ENCODE peak calls at places on chromosomes 16 and 17, in seven cellular contexts. One of them, this sample, is unnamed.

GRCh38 chr17:28744104-28744801 is 442 bp downstream of the TRAF4 start:
- DNase-seq in HTR-8/SVneo: peak
- DNase-seq in T-helper 1 cell: peak
- DNase-seq in T-helper 9 cell: peak
- DNase-seq in stomach: peak
- DNase-seq in mammary epithelial cell: peak
- DNase-seq in naive thymus-derived CD4-positive, alpha-beta T cell: peak
- DNase-seq in this sample: peak

GRCh38 chr17:78805301-78805700 is 23.2 kb upstream of the CYTH1 start:
- DNase-seq in HTR-8/SVneo: no peak
- DNase-seq in T-helper 1 cell: peak
- DNase-seq in T-helper 9 cell: peak
- DNase-seq in stomach: peak
- DNase-seq in mammary epithelial cell: no peak
- DNase-seq in naive thymus-derived CD4-positive, alpha-beta T cell: no peak
- DNase-seq in this sample: peak

GRCh38 chr17:21397341-21398050 is 21.3 kb downstream of the KCNJ12 start:
- DNase-seq in HTR-8/SVneo: no peak
- DNase-seq in T-helper 1 cell: no peak
- DNase-seq in T-helper 9 cell: no peak
- DNase-seq in stomach: no peak
- DNase-seq in mammary epithelial cell: no peak
- DNase-seq in naive thymus-derived CD4-positive, alpha-beta T cell: no peak
- DNase-seq in this sample: no peak

GRCh38 chr17:42194133-42194899 is at the start of gene GHDC:
- DNase-seq in HTR-8/SVneo: peak
- DNase-seq in T-helper 1 cell: peak
- DNase-seq in T-helper 9 cell: peak
- DNase-seq in stomach: peak
- DNase-seq in mammary epithelial cell: peak
- DNase-seq in naive thymus-derived CD4-positive, alpha-beta T cell: peak
- DNase-seq in this sample: peak

GRCh38 chr17:49788443-49789277 is at the start of gene KAT7:
- DNase-seq in HTR-8/SVneo: peak
- DNase-seq in T-helper 1 cell: peak
- DNase-seq in T-helper 9 cell: peak
- DNase-seq in stomach: peak
- DNase-seq in mammary epithelial cell: peak
- DNase-seq in naive thymus-derived CD4-positive, alpha-beta T cell: peak
- DNase-seq in this sample: peak

GRCh38 chr17:42598905-42599304 is 10.3 kb downstream of the RETREG3 start:
- DNase-seq in HTR-8/SVneo: no peak
- DNase-seq in T-helper 1 cell: no peak
- DNase-seq in T-helper 9 cell: no peak
- DNase-seq in stomach: peak
- DNase-seq in mammary epithelial cell: no peak
- DNase-seq in naive thymus-derived CD4-positive, alpha-beta T cell: no peak
- DNase-seq in this sample: no peak

GRCh38 chr17:42378597-42379594 is 9.3 kb downstream of the STAT3 start:
- DNase-seq in HTR-8/SVneo: no peak
- DNase-seq in T-helper 1 cell: no peak
- DNase-seq in T-helper 9 cell: no peak
- DNase-seq in stomach: no peak
- DNase-seq in mammary epithelial cell: peak
- DNase-seq in naive thymus-derived CD4-positive, alpha-beta T cell: no peak
- DNase-seq in this sample: no peak

GRCh38 chr17:49406791-49407190 is 7.9 kb downstream of the PHB1 start:
- DNase-seq in HTR-8/SVneo: no peak
- DNase-seq in T-helper 1 cell: no peak
- DNase-seq in T-helper 9 cell: no peak
- DNase-seq in stomach: no peak
- DNase-seq in mammary epithelial cell: no peak
- DNase-seq in naive thymus-derived CD4-positive, alpha-beta T cell: no peak
- DNase-seq in this sample: no peak

GRCh38 chr17:76138896-76139248 is 2.2 kb downstream of the FOXJ1 start:
- DNase-seq in HTR-8/SVneo: no peak
- DNase-seq in T-helper 1 cell: no peak
- DNase-seq in T-helper 9 cell: no peak
- DNase-seq in stomach: no peak
- DNase-seq in mammary epithelial cell: no peak
- DNase-seq in naive thymus-derived CD4-positive, alpha-beta T cell: no peak
- DNase-seq in this sample: no peak

GRCh38 chr17:36939059-36939943 is 2.0 kb downstream of the LHX1 start:
- DNase-seq in HTR-8/SVneo: no peak
- DNase-seq in T-helper 1 cell: no peak
- DNase-seq in T-helper 9 cell: peak
- DNase-seq in stomach: no peak
- DNase-seq in mammary epithelial cell: no peak
- DNase-seq in naive thymus-derived CD4-positive, alpha-beta T cell: no peak
- DNase-seq in this sample: no peak

GRCh38 chr16:87806608-87807546 is 41.1 kb upstream of the KLHDC4 start:
- DNase-seq in HTR-8/SVneo: peak
- DNase-seq in T-helper 1 cell: peak
- DNase-seq in T-helper 9 cell: no peak
- DNase-seq in stomach: peak
- DNase-seq in mammary epithelial cell: peak
- DNase-seq in naive thymus-derived CD4-positive, alpha-beta T cell: no peak
- DNase-seq in this sample: peak

GRCh38 chr16:85724936-85725335 is 26.0 kb downstream of the C16orf74 start:
- DNase-seq in HTR-8/SVneo: no peak
- DNase-seq in T-helper 1 cell: no peak
- DNase-seq in T-helper 9 cell: no peak
- DNase-seq in stomach: no peak
- DNase-seq in mammary epithelial cell: no peak
- DNase-seq in naive thymus-derived CD4-positive, alpha-beta T cell: no peak
- DNase-seq in this sample: no peak

GRCh38 chr16:82091225-82091624 is 56.2 kb downstream of the HSD17B2 start:
- DNase-seq in HTR-8/SVneo: no peak
- DNase-seq in T-helper 1 cell: no peak
- DNase-seq in T-helper 9 cell: no peak
- DNase-seq in stomach: no peak
- DNase-seq in mammary epithelial cell: no peak
- DNase-seq in naive thymus-derived CD4-positive, alpha-beta T cell: no peak
- DNase-seq in this sample: no peak

GRCh38 chr16:88886915-88887521 is 20.6 kb upstream of the PABPN1L start:
- DNase-seq in HTR-8/SVneo: no peak
- DNase-seq in T-helper 1 cell: no peak
- DNase-seq in T-helper 9 cell: no peak
- DNase-seq in stomach: peak
- DNase-seq in mammary epithelial cell: no peak
- DNase-seq in naive thymus-derived CD4-positive, alpha-beta T cell: no peak
- DNase-seq in this sample: peak

GRCh38 chr17:74601944-74602572 is 10.0 kb upstream of the CD300LD start:
- DNase-seq in HTR-8/SVneo: peak
- DNase-seq in T-helper 1 cell: peak
- DNase-seq in T-helper 9 cell: peak
- DNase-seq in stomach: no peak
- DNase-seq in mammary epithelial cell: peak
- DNase-seq in naive thymus-derived CD4-positive, alpha-beta T cell: no peak
- DNase-seq in this sample: no peak

GRCh38 chr17:21377821-21378396 is 1.8 kb downstream of the KCNJ12 start:
- DNase-seq in HTR-8/SVneo: no peak
- DNase-seq in T-helper 1 cell: no peak
- DNase-seq in T-helper 9 cell: no peak
- DNase-seq in stomach: no peak
- DNase-seq in mammary epithelial cell: no peak
- DNase-seq in naive thymus-derived CD4-positive, alpha-beta T cell: no peak
- DNase-seq in this sample: no peak

GRCh38 chr17:58487589-58488427 is at the start of gene HSF5:
- DNase-seq in HTR-8/SVneo: no peak
- DNase-seq in T-helper 1 cell: peak
- DNase-seq in T-helper 9 cell: peak
- DNase-seq in stomach: peak
- DNase-seq in mammary epithelial cell: no peak
- DNase-seq in naive thymus-derived CD4-positive, alpha-beta T cell: peak
- DNase-seq in this sample: peak

GRCh38 chr17:17708816-17709215 is 27.6 kb downstream of the RAI1 start:
- DNase-seq in HTR-8/SVneo: no peak
- DNase-seq in T-helper 1 cell: no peak
- DNase-seq in T-helper 9 cell: no peak
- DNase-seq in stomach: no peak
- DNase-seq in mammary epithelial cell: no peak
- DNase-seq in naive thymus-derived CD4-positive, alpha-beta T cell: no peak
- DNase-seq in this sample: no peak

GRCh38 chr16:65945485-65945884 is 421.0 kb upstream of the CDH5 start:
- DNase-seq in HTR-8/SVneo: no peak
- DNase-seq in T-helper 1 cell: no peak
- DNase-seq in T-helper 9 cell: no peak
- DNase-seq in stomach: no peak
- DNase-seq in mammary epithelial cell: no peak
- DNase-seq in naive thymus-derived CD4-positive, alpha-beta T cell: no peak
- DNase-seq in this sample: no peak

GRCh38 chr16:59773330-59773729 is 1039.2 kb upstream of the GOT2 start:
- DNase-seq in HTR-8/SVneo: no peak
- DNase-seq in T-helper 1 cell: no peak
- DNase-seq in T-helper 9 cell: no peak
- DNase-seq in stomach: no peak
- DNase-seq in mammary epithelial cell: no peak
- DNase-seq in naive thymus-derived CD4-positive, alpha-beta T cell: no peak
- DNase-seq in this sample: no peak

GRCh38 chr17:36703860-36704266 is 102.5 kb downstream of the MRM1 start:
- DNase-seq in HTR-8/SVneo: peak
- DNase-seq in T-helper 1 cell: peak
- DNase-seq in T-helper 9 cell: peak
- DNase-seq in stomach: no peak
- DNase-seq in mammary epithelial cell: peak
- DNase-seq in naive thymus-derived CD4-positive, alpha-beta T cell: peak
- DNase-seq in this sample: no peak

GRCh38 chr16:3149630-3150345 is 15.0 kb downstream of the ZNF213 start:
- DNase-seq in HTR-8/SVneo: peak
- DNase-seq in T-helper 1 cell: peak
- DNase-seq in T-helper 9 cell: peak
- DNase-seq in stomach: peak
- DNase-seq in mammary epithelial cell: no peak
- DNase-seq in naive thymus-derived CD4-positive, alpha-beta T cell: peak
- DNase-seq in this sample: peak

GRCh38 chr17:37527249-37527851 is 37.7 kb downstream of the DUSP14 start:
- DNase-seq in HTR-8/SVneo: peak
- DNase-seq in T-helper 1 cell: peak
- DNase-seq in T-helper 9 cell: no peak
- DNase-seq in stomach: no peak
- DNase-seq in mammary epithelial cell: peak
- DNase-seq in naive thymus-derived CD4-positive, alpha-beta T cell: no peak
- DNase-seq in this sample: peak

GRCh38 chr17:14575349-14575966 is 274.6 kb downstream of the HS3ST3B1 start:
- DNase-seq in HTR-8/SVneo: no peak
- DNase-seq in T-helper 1 cell: no peak
- DNase-seq in T-helper 9 cell: no peak
- DNase-seq in stomach: no peak
- DNase-seq in mammary epithelial cell: peak
- DNase-seq in naive thymus-derived CD4-positive, alpha-beta T cell: no peak
- DNase-seq in this sample: no peak

GRCh38 chr17:61459968-61460718 is 7.9 kb downstream of the TBX4 start:
- DNase-seq in HTR-8/SVneo: no peak
- DNase-seq in T-helper 1 cell: no peak
- DNase-seq in T-helper 9 cell: no peak
- DNase-seq in stomach: no peak
- DNase-seq in mammary epithelial cell: no peak
- DNase-seq in naive thymus-derived CD4-positive, alpha-beta T cell: no peak
- DNase-seq in this sample: no peak

GRCh38 chr17:54968954-54969400 is 412 bp downstream of the STXBP4 start:
- DNase-seq in HTR-8/SVneo: peak
- DNase-seq in T-helper 1 cell: no peak
- DNase-seq in T-helper 9 cell: peak
- DNase-seq in stomach: no peak
- DNase-seq in mammary epithelial cell: no peak
- DNase-seq in naive thymus-derived CD4-positive, alpha-beta T cell: no peak
- DNase-seq in this sample: no peak

GRCh38 chr17:8117980-8118768 is at the start of gene ALOXE3:
- DNase-seq in HTR-8/SVneo: peak
- DNase-seq in T-helper 1 cell: no peak
- DNase-seq in T-helper 9 cell: no peak
- DNase-seq in stomach: peak
- DNase-seq in mammary epithelial cell: peak
- DNase-seq in naive thymus-derived CD4-positive, alpha-beta T cell: no peak
- DNase-seq in this sample: no peak

GRCh38 chr16:89815639-89816348 is 653 bp downstream of the FANCA start:
- DNase-seq in HTR-8/SVneo: no peak
- DNase-seq in T-helper 1 cell: no peak
- DNase-seq in T-helper 9 cell: no peak
- DNase-seq in stomach: no peak
- DNase-seq in mammary epithelial cell: no peak
- DNase-seq in naive thymus-derived CD4-positive, alpha-beta T cell: no peak
- DNase-seq in this sample: no peak

GRCh38 chr17:9598661-9599060 is 22.2 kb downstream of the CFAP52 start:
- DNase-seq in HTR-8/SVneo: no peak
- DNase-seq in T-helper 1 cell: no peak
- DNase-seq in T-helper 9 cell: no peak
- DNase-seq in stomach: no peak
- DNase-seq in mammary epithelial cell: peak
- DNase-seq in naive thymus-derived CD4-positive, alpha-beta T cell: no peak
- DNase-seq in this sample: no peak

GRCh38 chr17:74330446-74330845 is 4.4 kb downstream of the KIF19 start:
- DNase-seq in HTR-8/SVneo: no peak
- DNase-seq in T-helper 1 cell: no peak
- DNase-seq in T-helper 9 cell: no peak
- DNase-seq in stomach: no peak
- DNase-seq in mammary epithelial cell: no peak
- DNase-seq in naive thymus-derived CD4-positive, alpha-beta T cell: no peak
- DNase-seq in this sample: no peak

GRCh38 chr17:74052993-74053744 is 150.3 kb upstream of the RPL38 start:
- DNase-seq in HTR-8/SVneo: no peak
- DNase-seq in T-helper 1 cell: no peak
- DNase-seq in T-helper 9 cell: no peak
- DNase-seq in stomach: no peak
- DNase-seq in mammary epithelial cell: no peak
- DNase-seq in naive thymus-derived CD4-positive, alpha-beta T cell: no peak
- DNase-seq in this sample: no peak

GRCh38 chr17:79232957-79233356 is 158.3 kb downstream of the ENGASE start:
- DNase-seq in HTR-8/SVneo: no peak
- DNase-seq in T-helper 1 cell: no peak
- DNase-seq in T-helper 9 cell: no peak
- DNase-seq in stomach: no peak
- DNase-seq in mammary epithelial cell: no peak
- DNase-seq in naive thymus-derived CD4-positive, alpha-beta T cell: no peak
- DNase-seq in this sample: no peak

GRCh38 chr16:50269061-50269705 is 2.8 kb downstream of the ADCY7 start:
- DNase-seq in HTR-8/SVneo: no peak
- DNase-seq in T-helper 1 cell: no peak
- DNase-seq in T-helper 9 cell: no peak
- DNase-seq in stomach: no peak
- DNase-seq in mammary epithelial cell: no peak
- DNase-seq in naive thymus-derived CD4-positive, alpha-beta T cell: no peak
- DNase-seq in this sample: peak

GRCh38 chr17:78561166-78561565 is 16.0 kb downstream of the DNAH17 start:
- DNase-seq in HTR-8/SVneo: no peak
- DNase-seq in T-helper 1 cell: no peak
- DNase-seq in T-helper 9 cell: no peak
- DNase-seq in stomach: no peak
- DNase-seq in mammary epithelial cell: no peak
- DNase-seq in naive thymus-derived CD4-positive, alpha-beta T cell: no peak
- DNase-seq in this sample: no peak

GRCh38 chr16:67395458-67396158 is 2.3 kb upstream of the TPPP3 start:
- DNase-seq in HTR-8/SVneo: no peak
- DNase-seq in T-helper 1 cell: no peak
- DNase-seq in T-helper 9 cell: no peak
- DNase-seq in stomach: no peak
- DNase-seq in mammary epithelial cell: peak
- DNase-seq in naive thymus-derived CD4-positive, alpha-beta T cell: no peak
- DNase-seq in this sample: peak